ENCODE peak calls at places on chromosomes 16 and 17, in five cellular contexts. One of them, this sample, is unnamed.

GRCh38 chr17:46950997-46951621 is 27.9 kb downstream of the RPRML start:
- DNase-seq in T-cell: no peak
- DNase-seq in activated T-helper 9 cell treated with anti-CD3 and anti-CD28 coated beads, Interleukin-2, amount 50 U/mL, for 16 hours: no peak
- DNase-seq in T-helper 2 cell: no peak
- DNase-seq in NCI-H510A: no peak
- DNase-seq in this sample: no peak

GRCh38 chr17:29112780-29113295 is 67.4 kb downstream of the MYO18A start:
- DNase-seq in T-helper 2 cell: no peak
- DNase-seq in NCI-H510A: no peak
- DNase-seq in T-cell: no peak
- DNase-seq in activated T-helper 9 cell treated with anti-CD3 and anti-CD28 coated beads, Interleukin-2, amount 50 U/mL, for 16 hours: no peak
- DNase-seq in this sample: peak

GRCh38 chr16:81873221-81873620 is 94.1 kb downstream of the PLCG2 start:
- DNase-seq in NCI-H510A: no peak
- DNase-seq in T-helper 2 cell: no peak
- DNase-seq in T-cell: no peak
- DNase-seq in activated T-helper 9 cell treated with anti-CD3 and anti-CD28 coated beads, Interleukin-2, amount 50 U/mL, for 16 hours: no peak
- DNase-seq in this sample: no peak

GRCh38 chr17:48503747-48504146 is 27.1 kb downstream of the HOXB1 start:
- DNase-seq in activated T-helper 9 cell treated with anti-CD3 and anti-CD28 coated beads, Interleukin-2, amount 50 U/mL, for 16 hours: no peak
- DNase-seq in NCI-H510A: no peak
- DNase-seq in T-helper 2 cell: no peak
- DNase-seq in T-cell: no peak
- DNase-seq in this sample: no peak

GRCh38 chr17:36935681-36936454 is 1.4 kb upstream of the LHX1 start:
- DNase-seq in T-cell: no peak
- DNase-seq in NCI-H510A: no peak
- DNase-seq in T-helper 2 cell: no peak
- DNase-seq in activated T-helper 9 cell treated with anti-CD3 and anti-CD28 coated beads, Interleukin-2, amount 50 U/mL, for 16 hours: no peak
- DNase-seq in this sample: peak

GRCh38 chr16:57637424-57637823 is 9.0 kb downstream of the ADGRG1 start:
- DNase-seq in NCI-H510A: no peak
- DNase-seq in T-helper 2 cell: no peak
- DNase-seq in activated T-helper 9 cell treated with anti-CD3 and anti-CD28 coated beads, Interleukin-2, amount 50 U/mL, for 16 hours: no peak
- DNase-seq in T-cell: no peak
- DNase-seq in this sample: no peak

GRCh38 chr17:62085511-62086408 is 20.7 kb upstream of the MED13 start:
- DNase-seq in activated T-helper 9 cell treated with anti-CD3 and anti-CD28 coated beads, Interleukin-2, amount 50 U/mL, for 16 hours: no peak
- DNase-seq in T-cell: no peak
- DNase-seq in T-helper 2 cell: no peak
- DNase-seq in NCI-H510A: peak
- DNase-seq in this sample: no peak

GRCh38 chr17:5249615-5250014 is 15.0 kb upstream of the SCIMP start:
- DNase-seq in T-helper 2 cell: peak
- DNase-seq in T-cell: peak
- DNase-seq in NCI-H510A: peak
- DNase-seq in activated T-helper 9 cell treated with anti-CD3 and anti-CD28 coated beads, Interleukin-2, amount 50 U/mL, for 16 hours: peak
- DNase-seq in this sample: peak

GRCh38 chr17:32546031-32546444 is 59.2 kb downstream of the CDK5R1 start:
- DNase-seq in T-helper 2 cell: no peak
- DNase-seq in activated T-helper 9 cell treated with anti-CD3 and anti-CD28 coated beads, Interleukin-2, amount 50 U/mL, for 16 hours: no peak
- DNase-seq in NCI-H510A: no peak
- DNase-seq in T-cell: no peak
- DNase-seq in this sample: no peak

GRCh38 chr17:6066183-6066948 is 3.8 kb upstream of the WSCD1 start:
- DNase-seq in activated T-helper 9 cell treated with anti-CD3 and anti-CD28 coated beads, Interleukin-2, amount 50 U/mL, for 16 hours: no peak
- DNase-seq in T-helper 2 cell: no peak
- DNase-seq in T-cell: no peak
- DNase-seq in NCI-H510A: no peak
- DNase-seq in this sample: peak

GRCh38 chr17:55567240-55568216 is 56.3 kb upstream of the SMIM36 start:
- DNase-seq in T-helper 2 cell: no peak
- DNase-seq in activated T-helper 9 cell treated with anti-CD3 and anti-CD28 coated beads, Interleukin-2, amount 50 U/mL, for 16 hours: no peak
- DNase-seq in T-cell: no peak
- DNase-seq in NCI-H510A: no peak
- DNase-seq in this sample: no peak

GRCh38 chr16:31333686-31334649 is 21.0 kb upstream of the ITGAX start:
- DNase-seq in activated T-helper 9 cell treated with anti-CD3 and anti-CD28 coated beads, Interleukin-2, amount 50 U/mL, for 16 hours: no peak
- DNase-seq in T-helper 2 cell: no peak
- DNase-seq in T-cell: no peak
- DNase-seq in NCI-H510A: no peak
- DNase-seq in this sample: no peak